ENCODE peak calls at places on chromosomes 5 and 9, in six cellular contexts. M is AG09309, D is HCT116, H is lower lobe of right lung, G is GM20000, V is glutamatergic neuron. I is an unnamed sample.

GRCh38 chr9:77598510-77598909 is 49.6 kb downstream of the GNA14 start:
- DNase-seq in V (no peak), D (no peak), H (no peak), M (no peak), G (no peak), I (no peak)

GRCh38 chr5:125976421-125977060 is 446.7 kb upstream of the GRAMD2B start:
- DNase-seq in V (no peak), G (no peak), D (no peak), M (no peak), H (no peak), I (no peak)

GRCh38 chr5:59209758-59210359 is 627.0 kb downstream of the RAB3C start:
- DNase-seq in M (peak), H (no peak), G (no peak), D (no peak), V (no peak), I (no peak)

GRCh38 chr5:141543053-141543452 is 54.2 kb downstream of the PCDHGC5 start:
- DNase-seq in V (no peak), D (no peak), G (no peak), H (no peak), M (no peak), I (no peak)

GRCh38 chr5:166365164-166365563 is 1926.3 kb upstream of the WWC1 start:
- DNase-seq in G (no peak), D (no peak), H (no peak), V (peak), M (no peak), I (no peak)

GRCh38 chr5:80141681-80142080 is 106.5 kb downstream of the THBS4 start:
- DNase-seq in G (no peak), D (no peak), H (no peak), V (no peak), M (no peak), I (no peak)

GRCh38 chr5:38382898-38383297 is 124.5 kb downstream of the EGFLAM start:
- DNase-seq in D (peak), H (peak), V (peak), M (no peak), G (peak), I (peak)

GRCh38 chr9:842918-843468 is 1.5 kb downstream of the DMRT1 start:
- DNase-seq in D (no peak), M (no peak), V (peak), G (no peak), H (no peak), I (no peak)

GRCh38 chr9:129412814-129413536 is 207.9 kb downstream of the C9orf50 start:
- DNase-seq in V (peak), H (peak), D (no peak), G (no peak), M (peak), I (peak)

GRCh38 chr5:41057231-41057630 is 13.9 kb downstream of the MROH2B start:
- DNase-seq in V (no peak), G (no peak), H (no peak), D (no peak), M (no peak), I (no peak)

GRCh38 chr9:15606667-15607472 is 54.0 kb downstream of the CCDC171 start:
- DNase-seq in M (no peak), G (peak), V (no peak), H (no peak), D (peak), I (peak)

GRCh38 chr9:22052376-22052945 is 43.4 kb upstream of the CDKN2B start:
- DNase-seq in V (no peak), G (peak), M (peak), D (peak), H (no peak), I (peak)

GRCh38 chr9:101176384-101176783 is 147.9 kb downstream of the PLPPR1 start:
- DNase-seq in G (no peak), D (peak), M (no peak), V (no peak), H (no peak), I (peak)

GRCh38 chr9:91033802-91034201 is 232.2 kb downstream of the SYK start:
- DNase-seq in D (peak), H (no peak), M (no peak), V (no peak), G (peak), I (peak)

GRCh38 chr5:171963416-171963815 is 43.0 kb downstream of the FBXW11 start:
- DNase-seq in M (no peak), G (no peak), V (no peak), D (no peak), H (no peak), I (no peak)

GRCh38 chr9:131179561-131180219 is 54.3 kb downstream of the NUP214 start:
- DNase-seq in H (no peak), D (no peak), V (no peak), G (peak), M (peak), I (no peak)

GRCh38 chr5:82365026-82365425 is 86.9 kb upstream of the RPS23 start:
- DNase-seq in D (no peak), G (no peak), H (no peak), V (no peak), M (no peak), I (no peak)
- TF ChIP-seq CTCF in D (no peak), G (no peak), H (no peak), V (no peak), M (no peak), I (no peak)

GRCh38 chr5:2207966-2208544 is 325.3 kb upstream of the IRX4 start:
- DNase-seq in H (no peak), G (no peak), M (no peak), V (peak), D (no peak), I (peak)
- TF ChIP-seq CTCF in H (peak), G (no peak), M (no peak), V (no peak), D (peak), I (no peak)

DNA sequence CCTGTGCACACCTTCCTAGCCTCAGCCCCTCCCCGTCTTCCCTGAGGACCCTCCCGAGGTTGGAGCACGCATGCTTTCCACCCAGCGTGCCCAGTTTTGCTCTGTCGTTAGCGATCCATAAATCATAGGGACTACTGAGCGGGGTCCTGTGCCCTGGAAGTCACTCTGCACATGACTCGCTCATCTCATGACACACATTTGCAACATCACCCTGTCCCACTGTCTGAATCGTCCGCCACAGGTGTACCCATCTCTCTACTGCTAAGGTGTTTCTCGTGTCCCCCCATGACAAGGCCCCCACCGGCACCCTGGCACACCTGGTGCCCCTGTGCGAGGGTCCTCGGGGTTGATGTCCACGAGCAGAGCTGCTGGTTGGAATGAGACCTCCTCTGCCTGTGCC is 69.0 kb upstream of the BARHL1 start:
- DNase-seq in V (no peak), M (no peak), H (peak), G (no peak), D (no peak), I (no peak)
- TF ChIP-seq CTCF in V (no peak), M (no peak), H (no peak), G (no peak), D (no peak), I (no peak)

GRCh38 chr5:69029292-69029691 is 64.5 kb upstream of the SLC30A5 start:
- DNase-seq in G (no peak), V (no peak), D (no peak), M (no peak), H (no peak), I (no peak)

GRCh38 chr5:69030663-69031062 is 63.2 kb upstream of the SLC30A5 start:
- DNase-seq in M (no peak), D (no peak), V (no peak), G (no peak), H (no peak), I (no peak)

GRCh38 chr5:69035665-69036064 is 58.1 kb upstream of the SLC30A5 start:
- DNase-seq in M (no peak), G (no peak), D (no peak), V (no peak), H (no peak), I (no peak)

GRCh38 chr5:69033690-69034089 is 60.1 kb upstream of the SLC30A5 start:
- DNase-seq in V (no peak), M (no peak), H (no peak), G (no peak), D (no peak), I (no peak)

DNA sequence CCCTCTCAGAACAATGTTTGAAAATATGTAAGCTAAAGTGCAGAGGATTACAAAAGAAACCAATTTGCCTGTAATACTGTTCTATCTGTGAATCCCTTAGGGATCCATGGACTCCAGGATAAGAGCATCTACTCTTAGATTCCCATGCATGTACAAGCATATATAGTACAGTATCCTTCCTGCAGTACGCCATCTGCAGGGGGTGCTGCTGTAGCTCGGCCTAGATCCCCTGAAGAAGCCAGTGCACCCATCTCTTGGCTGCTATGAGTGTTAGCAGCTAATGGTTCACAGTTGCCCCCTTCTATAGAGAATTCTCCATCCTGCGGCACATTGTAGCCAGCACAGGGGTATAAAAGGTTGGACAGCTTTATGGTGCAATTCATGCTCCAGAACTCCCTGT is 61.8 kb upstream of the SLC30A5 start:
- DNase-seq in H (no peak), G (no peak), V (peak), M (no peak), D (no peak), I (peak)
- TF ChIP-seq CTCF in H (no peak), G (no peak), V (no peak), M (no peak), D (peak), I (no peak)

DNA sequence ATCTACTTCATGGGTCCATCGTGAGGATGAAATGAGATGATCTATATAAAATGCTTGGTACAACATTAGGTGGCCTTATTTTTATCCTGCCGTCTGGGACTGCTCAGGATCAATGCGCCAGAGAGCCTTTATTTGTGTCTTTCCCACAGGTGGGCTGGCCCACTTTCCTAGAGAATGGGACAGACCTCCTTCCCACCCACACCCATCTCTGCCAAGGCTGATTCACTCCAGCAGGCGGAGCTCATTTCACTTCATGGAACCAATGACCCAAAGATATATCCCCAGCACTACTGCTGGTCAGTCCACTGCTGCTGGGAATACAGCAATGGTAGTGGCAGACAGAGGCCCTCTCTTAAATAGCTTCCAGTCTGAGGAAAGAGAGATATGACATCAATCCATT is 35.7 kb downstream of the TGFBI start:
- DNase-seq in D (no peak), G (no peak), H (no peak), M (no peak), V (no peak), I (no peak)
- TF ChIP-seq CTCF in D (peak), G (no peak), H (peak), M (peak), V (no peak), I (no peak)

DNA sequence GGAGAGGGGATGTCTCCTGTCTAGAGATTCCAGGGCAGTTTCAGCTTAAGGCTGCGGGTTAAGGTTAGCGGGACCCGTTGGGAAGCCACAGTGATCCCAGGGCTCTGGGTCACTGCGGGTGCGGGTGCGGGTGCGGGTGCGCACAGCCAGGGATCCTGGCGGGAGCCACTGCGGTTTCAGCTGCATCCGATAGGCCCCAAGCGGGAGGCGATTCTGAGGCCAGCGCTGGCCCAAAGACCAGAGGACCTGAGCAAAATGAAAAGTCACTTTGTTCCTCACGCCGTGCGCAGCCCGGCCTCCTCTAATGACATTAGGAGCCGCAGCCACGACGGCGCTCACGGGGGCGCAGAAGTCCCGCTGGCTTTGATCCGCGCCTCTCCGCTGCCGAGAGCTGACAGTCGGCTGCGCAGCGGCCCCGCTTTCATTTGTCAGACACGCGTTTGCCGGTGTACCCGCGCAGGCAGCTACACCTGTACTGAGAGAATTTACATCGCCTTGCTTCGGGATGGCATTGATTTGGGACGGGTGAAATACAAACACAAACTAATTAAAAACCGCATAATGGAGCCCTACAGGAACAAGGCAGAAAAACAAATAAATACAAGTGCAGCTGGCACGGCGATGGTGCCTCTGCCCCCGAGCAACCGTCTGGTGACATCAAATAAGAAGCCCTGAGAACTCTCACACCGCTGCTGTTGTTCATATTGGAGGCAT is 5.2 kb upstream of the IRX1 start:
- DNase-seq in D (no peak), H (no peak), G (no peak), V (peak), M (no peak), I (no peak)
- TF ChIP-seq CTCF in D (no peak), H (no peak), G (no peak), V (no peak), M (no peak), I (no peak)

DNA sequence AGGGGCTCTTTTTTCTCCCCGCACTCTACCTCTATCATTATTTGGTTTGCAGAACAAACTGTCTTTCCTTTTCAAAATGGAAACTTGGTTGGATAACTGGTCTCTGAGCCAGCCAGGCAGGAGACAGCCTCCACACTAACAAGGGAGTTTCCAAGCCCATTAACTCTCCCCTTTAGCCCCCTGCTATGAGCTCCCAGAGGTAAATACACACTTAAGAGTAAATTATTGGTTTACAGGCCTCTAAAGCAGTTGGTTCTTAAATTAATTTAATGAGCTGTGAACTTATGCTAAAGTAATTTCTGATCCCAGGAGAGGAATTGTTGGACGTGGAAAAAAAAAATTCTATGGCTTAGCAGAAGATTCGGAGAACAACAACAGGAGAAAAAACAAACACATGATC is 30.3 kb downstream of the EPB41L4A start:
- DNase-seq in D (no peak), G (no peak), M (no peak), V (no peak), H (no peak), I (no peak)
- TF ChIP-seq CTCF in D (no peak), G (no peak), M (no peak), V (no peak), H (no peak), I (no peak)